ENCODE peak calls at places on chromosomes 16 and 17, in six cellular contexts. Z is AG09309, J is brain microvascular endothelial cell, D is fibroblast of lung, X is tibial artery, V is transverse colon. K is an unnamed sample.

GRCh38 chr16:46996952-46997458 is 23.5 kb upstream of the DNAJA2 start:
- DNase-seq in V (no peak), X (no peak), Z (no peak), J (no peak), D (no peak), K (no peak)

GRCh38 chr16:25575363-25575762 is 116.4 kb upstream of the HS3ST4 start:
- DNase-seq in V (no peak), X (no peak), Z (no peak), J (no peak), D (no peak), K (no peak)

GRCh38 chr17:14488958-14489550 is 188.2 kb downstream of the HS3ST3B1 start:
- DNase-seq in J (no peak), X (no peak), D (no peak), V (no peak), Z (no peak), K (no peak)

GRCh38 chr17:50047488-50048126 is 8.3 kb upstream of the ITGA3 start:
- DNase-seq in Z (no peak), X (no peak), J (peak), V (no peak), D (peak), K (no peak)

GRCh38 chr17:17993366-17993765 is 20.7 kb downstream of the DRC3 start:
- DNase-seq in Z (no peak), X (no peak), D (no peak), J (no peak), V (no peak), K (no peak)

GRCh38 chr17:77810536-77810935 is 148.0 kb upstream of the TNRC6C start:
- DNase-seq in Z (no peak), J (peak), X (peak), V (peak), D (peak), K (no peak)

GRCh38 chr16:27434141-27435051 is 32.4 kb downstream of the IL21R start:
- DNase-seq in Z (no peak), X (no peak), D (no peak), J (no peak), V (no peak), K (peak)

GRCh38 chr16:66220766-66221165 is 145.7 kb upstream of the CDH5 start:
- DNase-seq in X (no peak), J (no peak), Z (no peak), D (no peak), V (no peak), K (no peak)

GRCh38 chr17:62787358-62787757 is 20.8 kb downstream of the MARCHF10 start:
- DNase-seq in J (peak), Z (no peak), X (no peak), D (peak), V (no peak), K (no peak)

GRCh38 chr17:35778641-35779196 is 16.7 kb downstream of the MMP28 start:
- DNase-seq in D (peak), V (no peak), X (no peak), J (no peak), Z (no peak), K (no peak)

GRCh38 chr17:20174588-20175265 is 165.6 kb downstream of the SPECC1 start:
- DNase-seq in J (peak), D (peak), V (no peak), Z (no peak), X (no peak), K (no peak)

GRCh38 chr16:48317614-48318013 is 67.6 kb downstream of the SIAH1 start:
- DNase-seq in J (peak), V (no peak), D (peak), X (no peak), Z (peak), K (no peak)

GRCh38 chr16:51095890-51096626 is 55.0 kb downstream of the SALL1 start:
- DNase-seq in D (no peak), J (no peak), Z (no peak), V (no peak), X (no peak), K (no peak)

GRCh38 chr17:79130536-79131273 is 56.1 kb downstream of the ENGASE start:
- DNase-seq in J (no peak), D (no peak), V (no peak), X (no peak), Z (no peak), K (no peak)

GRCh38 chr17:71342726-71343125 is 778.1 kb upstream of the SOX9 start:
- DNase-seq in V (no peak), D (peak), J (no peak), Z (no peak), X (no peak), K (no peak)

GRCh38 chr16:25395528-25395927 is 137.9 kb upstream of the ZKSCAN2 start:
- DNase-seq in J (no peak), V (no peak), D (no peak), Z (no peak), X (no peak), K (no peak)

GRCh38 chr16:72877374-72878028 is 170.4 kb downstream of the ZFHX3 start:
- DNase-seq in V (no peak), D (peak), Z (peak), J (peak), X (no peak), K (no peak)

GRCh38 chr17:82126479-82127314 is 28.7 kb upstream of the FASN start:
- DNase-seq in V (peak), Z (no peak), X (no peak), J (no peak), D (no peak), K (no peak)

GRCh38 chr17:45306094-45306493 is 10.7 kb downstream of the MAP3K14 start:
- DNase-seq in J (no peak), V (no peak), D (no peak), X (no peak), Z (no peak), K (no peak)

GRCh38 chr16:56448005-56448404 is 3.1 kb downstream of the NUDT21 start:
- DNase-seq in Z (no peak), D (no peak), V (no peak), J (no peak), X (no peak), K (no peak)

GRCh38 chr17:35257080-35257701 is 14.3 kb downstream of the SLFN5 start:
- DNase-seq in D (peak), J (peak), Z (no peak), X (no peak), V (peak), K (no peak)

GRCh38 chr17:35738519-35739133 is 7.2 kb downstream of the RASL10B start:
- DNase-seq in V (no peak), X (no peak), J (no peak), Z (no peak), D (no peak), K (no peak)

GRCh38 chr17:2693561-2694380 is 17.8 kb downstream of the CLUH start:
- DNase-seq in J (no peak), V (peak), Z (no peak), D (no peak), X (peak), K (peak)

GRCh38 chr17:45235071-45236001 is 13.7 kb downstream of the FMNL1 start:
- DNase-seq in J (peak), V (peak), Z (peak), X (peak), D (peak), K (no peak)

GRCh38 chr16:84832488-84833141 is 12.8 kb downstream of the CRISPLD2 start:
- DNase-seq in V (peak), X (peak), Z (peak), D (peak), J (peak), K (peak)

GRCh38 chr17:75034236-75034908 is 12.4 kb downstream of the ATP5PD start:
- DNase-seq in V (peak), X (peak), J (peak), Z (no peak), D (peak), K (peak)

GRCh38 chr17:75031972-75032895 is 14.5 kb downstream of the ATP5PD start:
- DNase-seq in Z (no peak), X (peak), D (peak), J (peak), V (peak), K (peak)

GRCh38 chr17:75030161-75030560 is 16.6 kb downstream of the ATP5PD start:
- DNase-seq in Z (no peak), X (no peak), D (no peak), J (no peak), V (no peak), K (no peak)

GRCh38 chr17:75033346-75034235 is 13.2 kb downstream of the ATP5PD start:
- DNase-seq in D (peak), J (peak), V (peak), X (peak), Z (peak), K (peak)

DNA sequence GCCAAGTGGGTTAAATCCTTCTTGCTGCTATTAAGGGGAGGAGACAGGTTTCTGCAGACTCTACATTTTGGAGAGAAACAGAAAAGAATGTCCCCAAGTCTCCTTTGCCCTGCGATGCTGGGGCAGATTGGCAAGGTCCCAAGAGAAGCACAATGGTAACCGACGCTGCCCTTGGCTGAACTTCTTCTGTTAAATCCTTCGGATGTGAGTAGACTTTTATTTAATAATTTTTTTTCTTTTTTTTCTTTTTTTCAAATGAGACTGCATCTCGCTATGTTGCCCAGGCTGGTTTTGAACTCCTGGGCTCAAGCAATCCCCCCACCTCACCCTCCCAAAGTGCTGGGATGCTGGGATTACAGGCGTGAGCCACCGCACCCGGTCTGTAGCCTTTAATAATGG is 13.9 kb downstream of the ATP5PD start:
- DNase-seq in X (peak), D (no peak), V (no peak), J (peak), Z (no peak), K (no peak)
- H3K4me3 ChIP-seq in X (peak), D (peak), V (peak), J (peak), Z (peak), K (peak)

GRCh38 chr16:4529085-4530060 is 9.2 kb downstream of the CDIP1 start:
- DNase-seq in V (no peak), X (no peak), D (peak), Z (no peak), J (peak), K (no peak)
- TF ChIP-seq CTCF in V (no peak), X (no peak), D (no peak), Z (no peak), J (no peak), K (no peak)

GRCh38 chr16:87626905-87627304 is 24.6 kb downstream of the JPH3 start:
- DNase-seq in D (no peak), Z (no peak), V (no peak), J (no peak), X (no peak), K (no peak)
- H3K4me3 ChIP-seq in D (no peak), Z (no peak), V (no peak), J (no peak), X (no peak), K (no peak)

GRCh38 chr16:2484898-2485508 is 10.1 kb downstream of the TBC1D24 start:
- DNase-seq in J (no peak), X (no peak), V (no peak), Z (no peak), D (no peak), K (no peak)

GRCh38 chr16:2487903-2488531 is 13.1 kb downstream of the TBC1D24 start:
- DNase-seq in D (no peak), X (no peak), J (no peak), Z (no peak), V (no peak), K (peak)

GRCh38 chr16:2485811-2486507 is 11.0 kb downstream of the TBC1D24 start:
- DNase-seq in V (no peak), X (no peak), J (no peak), D (no peak), Z (no peak), K (no peak)

GRCh38 chr16:2487517-2487842 is 12.6 kb downstream of the TBC1D24 start:
- DNase-seq in D (no peak), X (no peak), J (no peak), V (no peak), Z (no peak), K (no peak)

DNA sequence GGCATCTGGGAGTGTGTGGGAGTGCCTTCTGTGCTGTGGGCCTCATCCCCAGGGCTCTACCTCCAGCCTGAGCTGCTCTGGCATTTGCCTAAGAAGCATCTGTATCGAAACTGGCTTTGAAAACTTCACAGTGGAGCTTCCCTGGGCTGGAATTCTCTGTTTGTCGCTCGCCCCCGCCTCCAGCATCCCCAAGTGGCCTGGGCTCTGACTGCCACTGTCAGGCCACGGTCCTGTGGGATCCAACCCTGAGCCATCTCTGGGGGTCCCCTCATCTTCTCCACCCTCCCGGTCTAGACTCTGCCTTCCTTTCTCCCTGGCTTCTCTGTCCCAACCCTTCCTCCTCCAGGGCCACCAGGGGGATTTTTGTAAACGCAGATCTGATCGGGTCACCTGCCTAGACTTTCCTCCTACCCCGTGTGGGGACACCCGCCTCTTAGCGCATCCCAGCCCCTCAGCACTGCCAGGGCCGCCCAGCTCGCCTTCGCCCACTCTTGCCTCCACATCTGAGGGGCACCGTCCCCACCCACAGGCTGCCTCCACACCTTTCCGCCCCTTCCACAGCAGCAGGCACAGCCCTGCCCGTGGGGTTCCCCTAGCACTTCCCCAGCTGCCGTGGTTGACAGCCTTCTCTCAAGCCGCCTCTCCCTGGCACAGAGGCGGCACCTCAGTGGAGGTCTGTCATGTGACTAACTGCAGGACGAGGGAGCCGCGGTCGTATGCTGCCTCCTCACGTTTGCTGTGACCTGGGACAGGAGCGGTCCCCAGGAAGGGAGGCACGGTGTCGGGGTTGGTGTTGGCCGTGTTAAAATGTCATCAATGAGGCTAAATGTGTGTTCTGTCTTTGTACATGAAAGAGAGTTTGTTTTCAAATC is 12.0 kb downstream of the TBC1D24 start:
- DNase-seq in D (no peak), J (no peak), X (peak), V (peak), Z (no peak), K (no peak)
- TF ChIP-seq CTCF in D (no peak), J (peak), X (no peak), V (no peak), Z (peak), K (peak)

GRCh38 chr16:370980-371728 is 816 bp upstream of the MRPL28 start:
- DNase-seq in V (peak), J (no peak), Z (no peak), D (no peak), X (no peak), K (no peak)
- H3K4me3 ChIP-seq in V (peak), J (peak), Z (no peak), D (no peak), X (peak), K (peak)

GRCh38 chr17:38457577-38458371 is 29.5 kb downstream of the ARHGAP23 start:
- DNase-seq in Z (no peak), V (no peak), D (no peak), J (no peak), X (no peak), K (no peak)

GRCh38 chr17:38455288-38455915 is 27.1 kb downstream of the ARHGAP23 start:
- DNase-seq in D (no peak), Z (no peak), J (no peak), X (no peak), V (no peak), K (no peak)

GRCh38 chr17:38453951-38454421 is 25.7 kb downstream of the ARHGAP23 start:
- DNase-seq in D (peak), Z (no peak), V (no peak), J (no peak), X (no peak), K (no peak)

GRCh38 chr17:38454528-38454927 is 26.3 kb downstream of the ARHGAP23 start:
- DNase-seq in X (peak), Z (no peak), D (peak), V (peak), J (peak), K (peak)

GRCh38 chr17:38456031-38456815 is 28.0 kb downstream of the ARHGAP23 start:
- DNase-seq in X (no peak), Z (no peak), V (no peak), J (no peak), D (no peak), K (no peak)
- TF ChIP-seq CTCF in X (no peak), Z (no peak), V (no peak), J (peak), D (peak), K (peak)

GRCh38 chr17:83201206-83202001 is 122.0 kb downstream of the METRNL start:
- DNase-seq in V (peak), J (no peak), Z (no peak), X (peak), D (no peak), K (peak)

GRCh38 chr17:83200231-83200699 is 120.9 kb downstream of the METRNL start:
- DNase-seq in D (peak), Z (peak), X (peak), V (peak), J (peak), K (peak)

GRCh38 chr17:83200746-83201145 is 121.3 kb downstream of the METRNL start:
- DNase-seq in V (no peak), J (no peak), X (peak), Z (no peak), D (no peak), K (peak)

GRCh38 chr17:83198366-83199341 is 119.2 kb downstream of the METRNL start:
- DNase-seq in Z (no peak), V (no peak), J (no peak), D (no peak), X (peak), K (no peak)

DNA sequence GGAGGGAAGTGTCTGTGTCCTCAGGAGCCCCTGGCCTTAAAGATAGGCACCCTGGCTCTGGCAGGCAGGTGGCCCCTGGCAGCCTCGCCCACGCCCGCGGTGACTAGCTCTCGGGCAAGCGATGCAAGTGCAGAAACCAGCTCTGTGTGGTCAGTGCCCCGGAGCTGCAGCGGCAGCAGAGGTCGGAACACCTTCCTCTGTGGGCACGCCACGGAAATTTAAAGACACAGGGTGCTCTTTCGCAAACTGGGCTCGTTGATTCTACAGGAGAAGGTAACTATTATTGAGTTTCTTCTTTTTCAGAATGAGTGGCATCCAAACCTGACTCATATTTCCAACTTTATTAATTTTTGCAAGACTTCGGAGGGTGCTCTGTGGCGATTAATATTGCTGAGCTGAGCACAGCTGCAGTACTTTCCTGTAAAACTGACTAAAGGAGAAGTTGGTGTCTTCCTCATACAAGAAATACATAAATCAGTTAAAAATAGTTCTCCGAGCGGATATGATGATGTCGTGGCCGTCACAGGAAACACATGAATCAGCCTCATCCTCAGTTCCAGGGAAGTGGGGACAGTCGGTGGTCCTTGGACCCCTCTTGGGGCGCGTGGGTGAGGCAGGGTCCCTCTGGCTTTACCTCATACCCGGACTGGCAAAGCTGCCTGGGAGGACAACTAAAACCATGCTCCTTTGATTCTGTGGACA is 120.2 kb downstream of the METRNL start:
- DNase-seq in Z (peak), V (peak), D (no peak), J (peak), X (peak), K (peak)
- H3K4me3 ChIP-seq in Z (no peak), V (peak), D (no peak), J (no peak), X (no peak), K (no peak)

GRCh38 chr16:89243664-89244063 is 26.2 kb downstream of the ZNF778 start:
- DNase-seq in V (no peak), X (no peak), D (no peak), J (no peak), Z (no peak), K (no peak)

GRCh38 chr16:89244754-89245153 is 27.3 kb downstream of the ZNF778 start:
- DNase-seq in J (no peak), X (no peak), D (no peak), V (no peak), Z (no peak), K (no peak)

GRCh38 chr16:89248196-89249005 is 30.9 kb downstream of the ZNF778 start:
- DNase-seq in Z (no peak), D (no peak), V (no peak), X (no peak), J (no peak), K (no peak)

GRCh38 chr16:89246903-89247733 is 29.6 kb downstream of the ZNF778 start:
- DNase-seq in Z (no peak), X (peak), D (peak), V (peak), J (peak), K (peak)

GRCh38 chr16:89246383-89246902 is 28.9 kb downstream of the ZNF778 start:
- DNase-seq in X (no peak), J (no peak), Z (no peak), D (no peak), V (no peak), K (no peak)
- TF ChIP-seq CTCF in X (no peak), J (peak), Z (no peak), D (no peak), V (no peak), K (no peak)

DNA sequence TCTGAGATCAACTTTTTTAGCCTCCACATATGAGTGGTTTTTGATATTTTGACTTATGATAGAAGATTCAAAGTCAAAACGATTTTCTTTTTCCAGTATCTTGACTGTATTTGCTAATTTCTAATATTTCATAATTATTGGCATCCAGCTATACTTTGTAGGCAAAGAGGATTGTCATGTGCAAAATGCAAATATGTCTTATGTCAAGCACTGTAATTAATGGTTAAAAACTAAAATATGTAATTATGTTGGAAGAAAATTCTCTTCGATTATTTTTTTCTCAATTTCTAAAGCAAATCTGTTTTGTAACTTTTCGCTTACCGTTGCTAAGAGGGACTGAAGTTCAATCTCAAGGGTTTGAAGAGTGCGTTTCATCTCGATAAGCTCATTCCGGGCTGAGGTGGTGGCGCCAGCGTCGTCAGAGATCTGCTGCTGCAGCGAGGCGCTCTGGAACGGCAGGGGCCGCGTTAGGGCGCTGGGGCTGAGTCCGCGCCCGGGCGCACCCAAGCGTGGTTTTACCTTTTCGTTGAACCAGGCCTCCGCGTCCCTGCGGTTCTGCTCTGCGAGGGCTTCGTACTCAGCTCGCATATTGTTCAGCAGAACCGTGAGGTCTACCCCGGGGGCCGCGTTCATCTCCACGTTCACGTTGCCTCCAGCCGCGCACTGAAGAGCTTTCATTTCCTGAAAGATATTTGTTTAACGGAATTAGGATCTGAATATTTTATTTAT is 3.0 kb downstream of the KRT27 start:
- DNase-seq in X (no peak), Z (no peak), D (peak), V (no peak), J (no peak), K (no peak)
- H3K4me3 ChIP-seq in X (no peak), Z (no peak), D (peak), V (peak), J (peak), K (no peak)

K was measured in heart left ventricle.